ENCODE peak calls at places on chromosomes 2 and 18, in seven cellular contexts. One of them, this sample, is unnamed.

GRCh38 chr2:44674473-44675299 is 266.8 kb upstream of the SIX3 start:
- DNase-seq in GM23248: no peak
- DNase-seq in hepatocyte: no peak
- DNase-seq in H9: no peak
- DNase-seq in HepG2: no peak
- DNase-seq in H1: no peak
- DNase-seq in GM23338: peak
- DNase-seq in this sample: no peak

GRCh38 chr2:230865324-230865765 is 603 bp downstream of the ITM2C start:
- DNase-seq in H9: no peak
- DNase-seq in HepG2: no peak
- DNase-seq in GM23338: peak
- DNase-seq in H1: no peak
- DNase-seq in GM23248: no peak
- DNase-seq in hepatocyte: peak
- DNase-seq in this sample: no peak

GRCh38 chr2:216015722-216016464 is 2.5 kb upstream of the MREG start:
- DNase-seq in GM23338: no peak
- DNase-seq in hepatocyte: no peak
- DNase-seq in GM23248: no peak
- DNase-seq in HepG2: no peak
- DNase-seq in H1: no peak
- DNase-seq in H9: no peak
- DNase-seq in this sample: no peak

GRCh38 chr2:163717993-163718680 is 17.7 kb downstream of the FIGN start:
- DNase-seq in hepatocyte: no peak
- DNase-seq in GM23338: peak
- DNase-seq in GM23248: no peak
- DNase-seq in HepG2: peak
- DNase-seq in H1: no peak
- DNase-seq in H9: no peak
- DNase-seq in this sample: no peak

GRCh38 chr2:7765236-7765635 is 848.0 kb downstream of the RNF144A start:
- DNase-seq in GM23338: no peak
- DNase-seq in HepG2: no peak
- DNase-seq in hepatocyte: no peak
- DNase-seq in H1: no peak
- DNase-seq in H9: no peak
- DNase-seq in GM23248: peak
- DNase-seq in this sample: no peak

GRCh38 chr2:36165132-36165531 is 190.4 kb upstream of the CRIM1 start:
- DNase-seq in GM23248: no peak
- DNase-seq in H1: no peak
- DNase-seq in HepG2: peak
- DNase-seq in hepatocyte: no peak
- DNase-seq in GM23338: no peak
- DNase-seq in H9: no peak
- DNase-seq in this sample: no peak

GRCh38 chr2:233007270-233007669 is 5.8 kb downstream of the NGEF start:
- DNase-seq in H1: no peak
- DNase-seq in HepG2: no peak
- DNase-seq in GM23338: no peak
- DNase-seq in hepatocyte: no peak
- DNase-seq in GM23248: no peak
- DNase-seq in H9: no peak
- DNase-seq in this sample: no peak

GRCh38 chr2:99851091-99851490 is 291.3 kb downstream of the AFF3 start:
- DNase-seq in GM23248: peak
- DNase-seq in GM23338: no peak
- DNase-seq in HepG2: no peak
- DNase-seq in H9: no peak
- DNase-seq in H1: no peak
- DNase-seq in hepatocyte: no peak
- DNase-seq in this sample: no peak

GRCh38 chr2:218961229-218961628 is 1.8 kb downstream of the CDK5R2 start:
- DNase-seq in GM23248: no peak
- DNase-seq in GM23338: no peak
- DNase-seq in H9: no peak
- DNase-seq in H1: no peak
- DNase-seq in HepG2: no peak
- DNase-seq in hepatocyte: no peak
- DNase-seq in this sample: no peak

GRCh38 chr2:58110765-58111164 is 64.2 kb downstream of the VRK2 start:
- DNase-seq in hepatocyte: no peak
- DNase-seq in H1: no peak
- DNase-seq in GM23338: peak
- DNase-seq in HepG2: no peak
- DNase-seq in GM23248: no peak
- DNase-seq in H9: peak
- DNase-seq in this sample: no peak

GRCh38 chr2:222919841-222920609 is 59.2 kb downstream of the ACSL3 start:
- DNase-seq in H1: no peak
- DNase-seq in GM23338: no peak
- DNase-seq in hepatocyte: peak
- DNase-seq in HepG2: no peak
- DNase-seq in GM23248: peak
- DNase-seq in H9: no peak
- DNase-seq in this sample: peak

DNA sequence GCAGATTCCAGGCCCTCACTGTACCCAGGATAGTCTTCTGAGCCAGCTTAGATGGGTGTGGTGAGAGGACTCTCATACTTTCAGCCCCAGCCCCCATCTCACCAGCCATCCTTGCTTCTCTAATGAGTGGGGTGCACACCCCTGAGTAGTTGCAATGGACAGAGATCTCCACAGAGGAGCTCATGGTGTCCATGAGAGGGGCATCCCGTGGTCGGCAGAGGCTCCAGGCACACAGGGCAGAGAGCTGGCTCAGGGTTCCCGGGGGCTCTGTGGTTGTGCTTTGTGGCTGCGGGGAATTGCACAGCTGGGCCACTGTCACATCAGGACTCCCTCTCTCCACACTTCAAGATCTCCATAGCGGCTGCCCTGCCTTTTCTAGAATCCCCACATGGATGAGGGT is 226.0 kb upstream of the PXDN start:
- DNase-seq in GM23248: no peak
- DNase-seq in H1: no peak
- DNase-seq in GM23338: no peak
- DNase-seq in hepatocyte: no peak
- DNase-seq in HepG2: no peak
- DNase-seq in H9: no peak
- DNase-seq in this sample: no peak
- H3K4me2 ChIP-seq in GM23248: no peak
- H3K4me2 ChIP-seq in H1: no peak
- H3K4me2 ChIP-seq in GM23338: no peak
- H3K4me2 ChIP-seq in hepatocyte: no peak
- H3K4me2 ChIP-seq in HepG2: no peak
- H3K4me2 ChIP-seq in H9: no peak
- H3K4me2 ChIP-seq in this sample: no peak

GRCh38 chr2:160561551-160562280 is 68.1 kb upstream of the RBMS1 start:
- DNase-seq in H9: no peak
- DNase-seq in GM23248: peak
- DNase-seq in H1: no peak
- DNase-seq in hepatocyte: peak
- DNase-seq in GM23338: no peak
- DNase-seq in HepG2: no peak
- DNase-seq in this sample: peak
- H2AFZ ChIP-seq in H9: no peak
- H2AFZ ChIP-seq in GM23248: peak
- H2AFZ ChIP-seq in H1: peak
- H2AFZ ChIP-seq in hepatocyte: no peak
- H2AFZ ChIP-seq in GM23338: peak
- H2AFZ ChIP-seq in HepG2: no peak
- H2AFZ ChIP-seq in this sample: no peak

DNA sequence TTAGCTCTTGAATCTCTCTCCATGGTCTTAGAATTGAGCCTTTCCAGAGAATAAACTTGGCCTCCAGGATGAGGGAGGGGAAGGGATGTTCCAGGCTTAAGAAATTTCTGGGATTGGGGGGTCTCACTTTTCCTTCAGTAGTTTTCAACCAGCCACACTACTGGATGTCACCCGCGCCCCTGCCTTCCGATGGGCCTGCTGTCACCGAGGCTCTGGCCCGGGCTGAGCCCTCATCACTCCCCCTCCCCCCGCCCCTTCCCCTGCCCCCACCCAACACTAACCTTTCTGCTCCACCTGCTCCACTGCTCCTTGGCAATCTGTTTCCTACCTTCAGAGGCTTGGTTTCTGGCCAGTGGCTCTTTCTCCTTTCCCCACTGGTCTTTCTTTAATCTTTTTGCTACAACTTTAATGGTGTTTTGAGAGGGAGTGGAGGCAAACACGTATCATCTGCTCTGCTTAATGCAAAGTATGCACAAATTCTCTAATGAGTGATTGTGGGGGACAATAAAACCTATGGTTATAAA is 155.2 kb downstream of the WDSUB1 start:
- DNase-seq in H9: no peak
- DNase-seq in hepatocyte: no peak
- DNase-seq in GM23338: no peak
- DNase-seq in HepG2: no peak
- DNase-seq in H1: no peak
- DNase-seq in GM23248: no peak
- DNase-seq in this sample: no peak
- H3K4me2 ChIP-seq in H9: no peak
- H3K4me2 ChIP-seq in hepatocyte: no peak
- H3K4me2 ChIP-seq in GM23338: no peak
- H3K4me2 ChIP-seq in HepG2: no peak
- H3K4me2 ChIP-seq in H1: no peak
- H3K4me2 ChIP-seq in GM23248: peak
- H3K4me2 ChIP-seq in this sample: peak

GRCh38 chr2:200509227-200509607 is 651 bp downstream of the KCTD18 start:
- DNase-seq in H1: no peak
- DNase-seq in H9: no peak
- DNase-seq in GM23338: peak
- DNase-seq in HepG2: no peak
- DNase-seq in GM23248: peak
- DNase-seq in hepatocyte: peak
- DNase-seq in this sample: peak
- H2AFZ ChIP-seq in H1: peak
- H2AFZ ChIP-seq in H9: no peak
- H2AFZ ChIP-seq in GM23338: peak
- H2AFZ ChIP-seq in HepG2: peak
- H2AFZ ChIP-seq in GM23248: peak
- H2AFZ ChIP-seq in hepatocyte: peak
- H2AFZ ChIP-seq in this sample: peak

GRCh38 chr2:135132314-135132713 is 80.2 kb downstream of the RAB3GAP1 start:
- DNase-seq in HepG2: no peak
- DNase-seq in GM23248: peak
- DNase-seq in H1: no peak
- DNase-seq in H9: no peak
- DNase-seq in hepatocyte: no peak
- DNase-seq in GM23338: no peak
- DNase-seq in this sample: peak

GRCh38 chr2:135125940-135126339 is 73.8 kb downstream of the RAB3GAP1 start:
- DNase-seq in HepG2: no peak
- DNase-seq in GM23248: no peak
- DNase-seq in GM23338: no peak
- DNase-seq in H9: no peak
- DNase-seq in hepatocyte: no peak
- DNase-seq in H1: no peak
- DNase-seq in this sample: no peak

GRCh38 chr2:135124924-135125886 is 73.1 kb downstream of the RAB3GAP1 start:
- DNase-seq in H9: no peak
- DNase-seq in GM23338: no peak
- DNase-seq in hepatocyte: no peak
- DNase-seq in HepG2: no peak
- DNase-seq in GM23248: peak
- DNase-seq in H1: no peak
- DNase-seq in this sample: peak

DNA sequence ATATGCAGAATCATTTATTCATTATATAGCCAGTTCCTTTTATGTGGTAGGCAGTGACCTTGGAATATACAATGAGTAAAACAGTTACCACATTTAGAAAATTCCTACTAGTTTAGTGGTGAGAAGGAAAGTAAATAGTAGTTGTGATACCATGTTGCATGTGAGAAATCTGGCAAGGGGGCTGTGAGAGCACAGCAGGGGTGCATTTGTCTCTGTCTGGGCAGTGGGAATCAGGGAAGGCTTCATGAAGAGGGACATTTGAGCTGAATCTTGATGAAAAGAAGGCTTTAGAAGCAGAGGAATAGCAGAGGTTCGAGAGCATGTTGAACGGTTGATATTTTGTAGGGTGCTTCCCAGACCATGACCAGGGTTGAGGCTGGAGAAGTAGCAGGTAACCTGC is 78.7 kb downstream of the RAB3GAP1 start:
- DNase-seq in H1: no peak
- DNase-seq in GM23248: no peak
- DNase-seq in H9: no peak
- DNase-seq in GM23338: no peak
- DNase-seq in HepG2: no peak
- DNase-seq in hepatocyte: no peak
- DNase-seq in this sample: no peak
- H3K4me2 ChIP-seq in H1: no peak
- H3K4me2 ChIP-seq in GM23248: no peak
- H3K4me2 ChIP-seq in H9: no peak
- H3K4me2 ChIP-seq in GM23338: no peak
- H3K4me2 ChIP-seq in HepG2: no peak
- H3K4me2 ChIP-seq in hepatocyte: no peak
- H3K4me2 ChIP-seq in this sample: no peak

DNA sequence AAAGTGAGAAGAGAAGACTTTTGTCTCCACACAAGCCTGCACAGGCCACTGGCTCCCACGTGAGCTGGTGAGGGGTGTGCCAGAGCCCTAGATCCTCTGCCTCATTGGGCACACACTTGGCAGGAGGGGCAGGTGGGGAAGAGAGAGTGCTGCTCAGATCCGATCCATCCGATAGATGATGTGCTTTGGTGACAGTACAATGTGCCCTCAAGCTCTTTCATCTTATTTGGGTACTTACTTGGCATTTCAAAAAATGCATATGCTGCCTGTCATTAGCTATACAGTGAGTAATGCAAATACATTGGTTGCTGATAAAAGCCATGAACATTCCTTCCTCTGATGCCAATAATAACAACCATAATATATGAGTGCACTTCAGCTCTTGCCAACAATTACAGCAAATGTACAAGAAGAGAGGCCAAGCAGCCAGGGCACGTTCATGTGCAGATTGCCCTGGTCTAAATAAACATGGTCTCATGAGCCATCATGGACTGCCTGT is 255.3 kb downstream of the VAPA start:
- DNase-seq in H9: no peak
- DNase-seq in GM23248: peak
- DNase-seq in H1: no peak
- DNase-seq in GM23338: no peak
- DNase-seq in hepatocyte: no peak
- DNase-seq in HepG2: no peak
- DNase-seq in this sample: peak
- H2AFZ ChIP-seq in H9: no peak
- H2AFZ ChIP-seq in GM23248: no peak
- H2AFZ ChIP-seq in H1: no peak
- H2AFZ ChIP-seq in GM23338: no peak
- H2AFZ ChIP-seq in hepatocyte: no peak
- H2AFZ ChIP-seq in HepG2: no peak
- H2AFZ ChIP-seq in this sample: no peak

This sample was measured in fibroblast of lung.